ENCODE peak calls at places on chromosome 11, in eight cellular contexts. V is heart left ventricle; Y is DMS53; U is COR-L47; M is NCI-H187; J is effector CD4-positive, alpha-beta T cell; O is AG09319; S is hippocampal formation. B is an unnamed sample.

GRCh38 chr11:108340958-108341357 is 118.1 kb downstream of the ATM start:
- DNase-seq in V (no peak), Y (peak; percentile 85), U (no peak), M (no peak), J (no peak), O (no peak), S (no peak), B (no peak)

GRCh38 chr11:31102316-31102715 is 267.2 kb downstream of the DCDC1 start:
- DNase-seq in V (no peak), Y (no peak), U (no peak), M (no peak), J (no peak), O (no peak), S (no peak), B (no peak)

GRCh38 chr11:67391304-67392181 is at the start of gene RAD9A:
- DNase-seq in V (peak; percentile 96), Y (peak; percentile 99), U (peak; percentile 93), M (peak; percentile 51), J (peak; percentile 95), O (peak; percentile 78), S (peak; percentile 85), B (peak; percentile 95)

GRCh38 chr11:3153291-3153861 is 11.7 kb downstream of the OSBPL5 start:
- DNase-seq in V (peak; percentile 85), Y (no peak), U (no peak), M (no peak), J (no peak), O (peak; percentile 41), S (peak; percentile 27), B (peak; percentile 80)

GRCh38 chr11:83773950-83774880 is 488.0 kb upstream of the CCDC90B start:
- DNase-seq in V (no peak), Y (no peak), U (no peak), M (no peak), J (no peak), O (no peak), S (no peak), B (no peak)

GRCh38 chr11:47514825-47515647 is 37.9 kb downstream of the CELF1 start:
- DNase-seq in V (no peak), Y (peak; percentile 11), U (no peak), M (no peak), J (no peak), O (no peak), S (peak; percentile 67), B (no peak)

GRCh38 chr11:46914363-46914762 is 4.0 kb downstream of the LRP4 start:
- DNase-seq in V (peak; percentile 76), Y (no peak), U (no peak), M (no peak), J (no peak), O (no peak), S (no peak), B (no peak)

GRCh38 chr11:34840736-34841386 is 75.3 kb downstream of the APIP start:
- DNase-seq in V (no peak), Y (peak; percentile 69), U (no peak), M (no peak), J (no peak), O (no peak), S (no peak), B (no peak)

GRCh38 chr11:134724779-134725140 is 312.7 kb upstream of the B3GAT1 start:
- DNase-seq in V (no peak), Y (peak; percentile 23), U (no peak), M (peak; percentile 41), J (no peak), O (no peak), S (no peak), B (no peak)

GRCh38 chr11:71434576-71435130 is 13.5 kb downstream of the DHCR7 start:
- DNase-seq in V (no peak), Y (no peak), U (no peak), M (no peak), J (no peak), O (no peak), S (no peak), B (no peak)

GRCh38 chr11:128195057-128195751 is 392.2 kb downstream of the ETS1 start:
- DNase-seq in V (no peak), Y (peak; percentile 13), U (no peak), M (no peak), J (peak; percentile 22), O (no peak), S (no peak), B (no peak)

GRCh38 chr11:1350086-1350725 is 39.5 kb upstream of the BRSK2 start:
- DNase-seq in V (no peak), Y (no peak), U (no peak), M (no peak), J (no peak), O (no peak), S (no peak), B (no peak)

GRCh38 chr11:126990716-126991480 is 9.7 kb downstream of the KIRREL3 start:
- DNase-seq in V (no peak), Y (no peak), U (no peak), M (no peak), J (no peak), O (no peak), S (no peak), B (no peak)

GRCh38 chr11:96842731-96843130 is 452.9 kb downstream of the JRKL start:
- DNase-seq in V (no peak), Y (no peak), U (no peak), M (no peak), J (no peak), O (no peak), S (no peak), B (no peak)

GRCh38 chr11:61745796-61746653 is 6.4 kb upstream of the MYRF start:
- DNase-seq in V (no peak), Y (peak; percentile 43), U (no peak), M (no peak), J (no peak), O (no peak), S (no peak), B (no peak)

GRCh38 chr11:10303558-10304363 is 1.1 kb upstream of the ADM start:
- DNase-seq in V (no peak), Y (peak; percentile 84), U (no peak), M (no peak), J (no peak), O (no peak), S (no peak), B (no peak)

GRCh38 chr11:117523680-117524079 is 196.0 kb downstream of the CEP164 start:
- DNase-seq in V (no peak), Y (no peak), U (no peak), M (no peak), J (no peak), O (no peak), S (no peak), B (no peak)

GRCh38 chr11:91947215-91947614 is 277.4 kb upstream of the FAT3 start:
- DNase-seq in V (no peak), Y (peak; percentile 63), U (peak; percentile 94), M (peak; percentile 62), J (no peak), O (no peak), S (no peak), B (no peak)

B was measured in uterus.